ENCODE peak calls at places on chromosomes 2 and 18, in five cellular contexts. S, C, U, J and A are unnamed samples.
A peak's percentile ranks its signal among the peaks of the same experiment; 100 is the strongest.

GRCh38 chr2:105397959-105398521 is 811 bp downstream of the FHL2 start:
- DNase-seq in C (no peak), J (peak; percentile 33), U (no peak), S (peak; percentile 39), A (no peak)

GRCh38 chr18:44149706-44150105 is 531.0 kb upstream of the SETBP1 start:
- DNase-seq in C (no peak), U (no peak), S (peak; percentile 93), J (peak; percentile 13), A (no peak)

GRCh38 chr2:224428787-224429440 is 27.0 kb upstream of the FAM124B start:
- DNase-seq in C (no peak), U (no peak), J (peak; percentile 41), S (no peak), A (no peak)

GRCh38 chr2:218605438-218605837 is 2.3 kb upstream of the PLCD4 start:
- DNase-seq in C (no peak), J (peak; percentile 26), U (no peak), S (peak; percentile 47), A (no peak)

GRCh38 chr2:12416600-12416999 is 300.1 kb upstream of the TRIB2 start:
- DNase-seq in S (peak; percentile 14), C (peak; percentile 59), J (peak; percentile 57), U (no peak), A (peak; percentile 68)

GRCh38 chr2:203934006-203934632 is 2.4 kb upstream of the ICOS start:
- DNase-seq in S (no peak), U (no peak), C (no peak), J (no peak), A (no peak)

GRCh38 chr18:34901299-34901698 is 139.9 kb upstream of the MAPRE2 start:
- DNase-seq in C (no peak), U (no peak), J (no peak), S (peak; percentile 18), A (no peak)

GRCh38 chr2:156399224-156399949 is 36.8 kb upstream of the GPD2 start:
- DNase-seq in J (no peak), C (peak; percentile 39), S (no peak), U (no peak), A (peak; percentile 21)

GRCh38 chr18:45330170-45330594 is 285.1 kb upstream of the SLC14A2 start:
- DNase-seq in J (no peak), C (no peak), S (peak; percentile 66), U (no peak), A (no peak)

GRCh38 chr18:26309283-26309682 is 83.0 kb downstream of the TAF4B start:
- DNase-seq in S (peak; percentile 57), U (no peak), C (no peak), J (no peak), A (no peak)

GRCh38 chr2:159817278-159817677 is 19.3 kb upstream of the CD302 start:
- DNase-seq in J (no peak), S (no peak), U (no peak), C (no peak), A (no peak)

GRCh38 chr2:10231551-10232085 is 71.1 kb upstream of the HPCAL1 start:
- DNase-seq in C (no peak), S (no peak), J (no peak), U (no peak), A (no peak)

GRCh38 chr18:48663931-48664847 is 125.4 kb downstream of the CTIF start:
- DNase-seq in C (peak; percentile 73), U (peak; percentile 87), J (peak; percentile 57), S (peak; percentile 41), A (peak; percentile 53)

GRCh38 chr2:234788841-234789240 is 163.0 kb upstream of the SH3BP4 start:
- DNase-seq in J (no peak), S (no peak), C (no peak), U (no peak), A (no peak)

GRCh38 chr2:240624950-240625621 is at the start of gene GPR35:
- DNase-seq in U (peak; percentile 85), J (no peak), S (peak; percentile 73), C (peak; percentile 47), A (peak; percentile 77)

GRCh38 chr2:191333911-191334357 is 88.7 kb downstream of the MYO1B start:
- DNase-seq in U (no peak), S (peak; percentile 97), J (no peak), C (no peak), A (peak; percentile 13)

GRCh38 chr2:130819226-130819914 is 17.3 kb upstream of the ARHGEF4 start:
- DNase-seq in U (no peak), C (no peak), S (no peak), J (no peak), A (no peak)

GRCh38 chr18:29002747-29003146 is 825.8 kb upstream of the CDH2 start:
- DNase-seq in U (no peak), C (no peak), S (no peak), J (no peak), A (no peak)

GRCh38 chr2:61988462-61989366 is 83.2 kb downstream of the COMMD1 start:
- DNase-seq in C (no peak), J (peak; percentile 15), S (peak; percentile 55), U (no peak), A (no peak)

GRCh38 chr2:73053316-73054114 is 18.0 kb downstream of the SFXN5 start:
- DNase-seq in U (no peak), S (peak; percentile 80), J (no peak), C (no peak), A (no peak)

GRCh38 chr18:33749831-33750230 is 171.8 kb downstream of the ASXL3 start:
- DNase-seq in S (no peak), C (no peak), U (no peak), J (no peak), A (peak; percentile 38)

GRCh38 chr18:13680612-13681011 is 45.7 kb downstream of the FAM210A start:
- DNase-seq in J (no peak), U (peak; percentile 34), S (no peak), C (no peak), A (peak; percentile 13)

GRCh38 chr2:207256026-207256425 is 90.3 kb upstream of the KLF7 start:
- DNase-seq in C (no peak), J (no peak), U (no peak), S (peak; percentile 21), A (no peak)

GRCh38 chr2:207257291-207258190 is 91.8 kb upstream of the KLF7 start:
- DNase-seq in C (no peak), S (peak; percentile 48), U (no peak), J (no peak), A (no peak)

GRCh38 chr2:207260021-207260420 is 94.3 kb upstream of the KLF7 start:
- DNase-seq in C (no peak), S (peak; percentile 38), J (no peak), U (no peak), A (no peak)

GRCh38 chr2:207256476-207257207 is 90.9 kb upstream of the KLF7 start:
- DNase-seq in J (no peak), U (no peak), S (peak; percentile 84), C (no peak), A (no peak)

DNA sequence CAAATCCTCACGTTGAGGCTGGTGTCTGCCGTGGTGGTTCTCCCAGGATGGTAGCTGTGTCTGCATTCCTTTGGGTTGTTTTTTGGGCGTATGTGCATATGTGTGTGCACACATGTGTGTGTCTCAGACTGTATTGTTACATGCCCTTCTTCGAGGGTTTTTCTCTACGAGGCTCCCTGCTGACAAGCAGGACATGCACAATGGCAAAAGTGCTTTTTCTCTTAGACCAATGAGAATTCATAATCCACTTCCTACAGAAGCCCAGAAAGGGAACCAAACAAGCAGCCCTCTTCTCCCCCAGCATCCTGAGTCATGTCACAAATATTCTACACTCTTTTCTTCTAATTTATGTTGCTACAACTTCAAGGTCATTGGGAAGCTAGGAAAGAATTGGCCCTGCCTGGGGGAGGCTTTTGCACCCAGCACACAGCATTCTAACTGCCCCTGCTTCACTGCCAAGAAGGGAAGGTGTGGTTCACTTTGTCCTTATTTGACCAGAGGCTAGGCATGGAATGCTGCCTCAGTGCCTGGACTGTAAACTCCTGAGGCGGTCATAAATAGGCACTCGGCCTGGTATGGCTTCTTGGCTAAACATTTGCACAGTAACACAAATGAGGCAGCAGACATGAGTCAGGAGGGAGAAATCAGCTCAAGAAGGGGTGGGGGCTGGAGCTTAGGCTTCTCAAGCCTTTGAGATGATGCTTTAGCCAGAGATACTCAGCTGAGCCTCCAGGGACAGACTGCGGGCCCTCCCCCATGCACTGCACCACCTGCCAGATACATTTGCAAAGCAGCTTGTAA is 92.6 kb upstream of the KLF7 start:
- DNase-seq in U (no peak), J (peak; percentile 90), S (peak; percentile 100), C (peak; percentile 61), A (no peak)
- TF ChIP-seq CTCF in U (no peak), J (no peak), S (peak; percentile 20), C (no peak), A (no peak)

GRCh38 chr2:72051971-72052505 is 95.6 kb downstream of the CYP26B1 start:
- DNase-seq in S (no peak), J (no peak), U (no peak), C (no peak), A (no peak)
- TF ChIP-seq CTCF in S (no peak), J (no peak), U (no peak), C (no peak), A (no peak)

GRCh38 chr2:127561371-127561770 is 25.9 kb downstream of the MYO7B start:
- DNase-seq in U (no peak), C (no peak), S (no peak), J (no peak), A (no peak)

GRCh38 chr2:127560929-127561275 is 25.4 kb downstream of the MYO7B start:
- DNase-seq in U (no peak), S (no peak), J (no peak), C (no peak), A (no peak)

GRCh38 chr2:127559454-127559853 is 24.0 kb downstream of the MYO7B start:
- DNase-seq in S (no peak), C (peak; percentile 3), J (no peak), U (no peak), A (no peak)

GRCh38 chr2:127558911-127559310 is 23.4 kb downstream of the MYO7B start:
- DNase-seq in C (peak; percentile 13), S (no peak), J (no peak), U (no peak), A (no peak)

DNA sequence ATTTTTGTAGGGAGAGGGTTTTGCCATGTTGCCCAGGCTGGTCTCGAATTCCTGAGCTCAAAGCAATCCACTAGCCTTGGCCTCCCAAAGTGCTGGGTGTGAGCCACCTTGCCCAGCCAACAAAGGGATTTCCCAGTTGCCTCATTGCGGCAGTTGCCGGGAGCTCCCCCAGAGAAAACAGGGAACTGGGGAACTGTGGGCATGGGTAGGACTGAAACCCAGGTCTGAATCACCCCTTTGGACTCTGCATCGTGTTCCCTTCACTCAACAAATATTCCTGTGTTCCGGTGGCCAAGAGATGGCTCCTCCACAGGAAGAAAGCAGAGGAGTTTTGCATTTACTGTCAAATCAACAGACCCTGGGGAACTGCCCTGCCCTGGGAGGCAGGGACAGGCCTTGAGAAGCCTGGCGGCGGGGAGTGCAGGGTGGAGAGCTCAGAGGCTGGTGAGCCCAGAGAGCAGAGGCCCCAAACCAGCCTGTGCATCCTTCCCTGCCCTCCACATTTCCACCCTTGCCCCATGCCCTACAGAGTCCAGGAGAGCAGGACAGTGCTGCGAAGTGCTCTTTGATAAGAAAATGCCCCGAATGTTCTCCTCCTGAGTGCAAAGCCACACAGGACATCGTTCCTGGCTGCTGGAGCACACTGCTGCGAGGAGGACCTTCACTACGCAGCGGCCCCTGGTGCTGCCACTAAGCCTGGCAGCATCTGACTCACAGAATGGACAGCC is 24.9 kb downstream of the MYO7B start:
- DNase-seq in U (no peak), J (no peak), C (peak; percentile 4), S (peak; percentile 40), A (no peak)
- TF ChIP-seq CTCF in U (no peak), J (no peak), C (no peak), S (no peak), A (no peak)

DNA sequence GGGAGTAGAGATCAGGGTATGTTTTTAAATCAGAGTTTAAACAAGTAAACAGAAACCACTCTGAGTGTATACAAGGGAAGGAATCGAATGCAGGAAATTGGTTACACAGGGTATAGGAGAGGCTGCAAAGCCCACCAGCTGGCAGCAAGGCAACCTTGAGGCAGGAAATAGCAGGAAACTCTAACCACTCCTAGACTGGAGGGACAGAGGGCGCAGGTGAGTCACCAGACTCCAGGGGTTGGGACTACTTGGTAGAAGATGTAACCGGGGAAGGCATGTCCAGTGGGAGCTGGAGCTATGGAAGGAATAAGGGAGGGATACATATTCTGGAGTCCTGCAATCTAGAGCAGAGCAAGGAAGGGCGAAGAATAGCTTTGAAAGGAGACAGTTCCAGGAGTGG is 152.3 kb downstream of the MEIS1 start:
- DNase-seq in S (peak; percentile 24), U (no peak), C (peak; percentile 45), J (no peak), A (no peak)
- TF ChIP-seq CTCF in S (peak; percentile 18), U (no peak), C (no peak), J (no peak), A (no peak)